ENCODE peak calls at places on chromosomes 7 and 10, in five cellular contexts. P is CD8-positive, alpha-beta memory T cell; Z is CD8-positive, alpha-beta T cell; F is PC-9; A is uterus. Q is an unnamed sample.

GRCh38 chr7:1663857-1664651 is 6.0 kb upstream of the ELFN1 start:
- DNase-seq in Z (no peak), A (peak), F (no peak), P (no peak), Q (no peak)

GRCh38 chr10:49332333-49332732 is 33.4 kb downstream of the C10orf71 start:
- DNase-seq in P (no peak), Z (no peak), A (no peak), F (no peak), Q (no peak)

GRCh38 chr10:60434418-60435046 is 44.9 kb upstream of the ANK3 start:
- DNase-seq in A (peak), F (peak), P (no peak), Z (no peak), Q (peak)

GRCh38 chr10:123965973-123966895 is 74.6 kb upstream of the CPXM2 start:
- DNase-seq in A (no peak), P (no peak), F (no peak), Z (no peak), Q (no peak)

GRCh38 chr7:126727930-126728331 is 524.8 kb downstream of the GRM8 start:
- DNase-seq in P (no peak), F (peak), Z (no peak), A (no peak), Q (no peak)

GRCh38 chr10:71127019-71127534 is 85.3 kb upstream of the UNC5B start:
- DNase-seq in Z (no peak), A (no peak), P (no peak), F (no peak), Q (no peak)

GRCh38 chr10:5442056-5442989 is 30.0 kb downstream of the NET1 start:
- DNase-seq in F (peak), P (peak), A (peak), Z (no peak), Q (peak)

GRCh38 chr10:46992794-46993552 is 81.7 kb downstream of the PTPN20 start:
- DNase-seq in A (peak), P (no peak), F (no peak), Z (no peak), Q (peak)

GRCh38 chr10:33859319-33860022 is 525.0 kb upstream of the NRP1 start:
- DNase-seq in Z (no peak), A (no peak), F (no peak), P (no peak), Q (no peak)

GRCh38 chr7:121798896-121799295 is 74.1 kb upstream of the PTPRZ1 start:
- DNase-seq in A (no peak), Z (no peak), P (no peak), F (no peak), Q (no peak)

GRCh38 chr7:11667810-11668185 is 164.2 kb downstream of the THSD7A start:
- DNase-seq in A (no peak), Z (no peak), F (no peak), P (no peak), Q (no peak)

GRCh38 chr10:18606051-18606730 is 45.2 kb downstream of the NSUN6 start:
- DNase-seq in F (no peak), P (no peak), Z (no peak), A (no peak), Q (no peak)

GRCh38 chr7:25196132-25196896 is 32.0 kb downstream of the NPVF start:
- DNase-seq in Z (no peak), A (no peak), F (no peak), P (no peak), Q (no peak)

GRCh38 chr7:725223-726005 is 1.1 kb upstream of the DNAAF5 start:
- DNase-seq in P (no peak), F (peak), Z (no peak), A (no peak), Q (no peak)

GRCh38 chr10:46035923-46036849 is 5.8 kb upstream of the NCOA4 start:
- DNase-seq in Z (no peak), F (no peak), A (peak), P (no peak), Q (no peak)

GRCh38 chr10:59894114-59894513 is 12.2 kb downstream of the CCDC6 start:
- DNase-seq in A (peak), Z (no peak), F (peak), P (no peak), Q (no peak)

GRCh38 chr7:98034044-98035035 is 44.3 kb upstream of the OCM2 start:
- DNase-seq in Z (no peak), F (no peak), A (no peak), P (no peak), Q (no peak)

GRCh38 chr7:95951997-95952795 is 179.8 kb downstream of the DYNC1I1 start:
- DNase-seq in F (no peak), A (no peak), P (no peak), Z (no peak), Q (no peak)

GRCh38 chr10:107814865-107815487 is 650.5 kb upstream of the SORCS1 start:
- DNase-seq in P (no peak), A (peak), Z (no peak), F (no peak), Q (peak)

GRCh38 chr10:32618482-32618881 is 172.5 kb downstream of the CCDC7 start:
- DNase-seq in P (no peak), Z (no peak), A (no peak), F (no peak), Q (no peak)

GRCh38 chr10:85614566-85614965 is 752.0 kb downstream of the GRID1 start:
- DNase-seq in A (no peak), P (peak), Z (no peak), F (no peak), Q (no peak)

GRCh38 chr10:131814567-131815290 is 86.1 kb upstream of the PPP2R2D start:
- DNase-seq in Z (no peak), F (no peak), A (no peak), P (no peak), Q (no peak)

DNA sequence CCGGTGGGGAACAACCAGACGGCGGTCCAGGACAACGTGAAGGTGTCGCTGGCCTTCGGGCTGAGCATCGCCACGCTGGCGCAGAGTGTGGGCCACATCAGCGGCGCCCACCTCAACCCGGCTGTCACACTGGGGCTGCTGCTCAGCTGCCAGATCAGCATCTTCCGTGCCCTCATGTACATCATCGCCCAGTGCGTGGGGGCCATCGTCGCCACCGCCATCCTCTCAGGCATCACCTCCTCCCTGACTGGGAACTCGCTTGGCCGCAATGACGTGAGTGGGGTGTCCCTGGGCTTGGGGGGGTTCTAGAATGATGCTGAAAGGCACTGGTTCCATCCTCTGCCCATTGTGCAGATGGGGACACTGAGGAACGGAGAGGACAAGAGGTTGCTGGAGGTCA is 368 bp downstream of the AQP1 start:
- DNase-seq in A (no peak), P (no peak), F (no peak), Z (no peak), Q (no peak)
- H3K4me3 ChIP-seq in A (peak), P (no peak), F (no peak), Z (no peak), Q (no peak)

GRCh38 chr7:101854084-101854865 is 36.8 kb downstream of the CUX1 start:
- DNase-seq in F (no peak), A (no peak), P (no peak), Z (no peak), Q (peak)
- H3K27ac ChIP-seq in F (no peak), A (peak), P (no peak), Z (no peak), Q (peak)

GRCh38 chr7:29337628-29338116 is 143.1 kb downstream of the CHN2 start:
- DNase-seq in A (no peak), Z (peak), F (no peak), P (peak), Q (no peak)
- H3K4me3 ChIP-seq in A (no peak), Z (no peak), F (no peak), P (peak), Q (no peak)

DNA sequence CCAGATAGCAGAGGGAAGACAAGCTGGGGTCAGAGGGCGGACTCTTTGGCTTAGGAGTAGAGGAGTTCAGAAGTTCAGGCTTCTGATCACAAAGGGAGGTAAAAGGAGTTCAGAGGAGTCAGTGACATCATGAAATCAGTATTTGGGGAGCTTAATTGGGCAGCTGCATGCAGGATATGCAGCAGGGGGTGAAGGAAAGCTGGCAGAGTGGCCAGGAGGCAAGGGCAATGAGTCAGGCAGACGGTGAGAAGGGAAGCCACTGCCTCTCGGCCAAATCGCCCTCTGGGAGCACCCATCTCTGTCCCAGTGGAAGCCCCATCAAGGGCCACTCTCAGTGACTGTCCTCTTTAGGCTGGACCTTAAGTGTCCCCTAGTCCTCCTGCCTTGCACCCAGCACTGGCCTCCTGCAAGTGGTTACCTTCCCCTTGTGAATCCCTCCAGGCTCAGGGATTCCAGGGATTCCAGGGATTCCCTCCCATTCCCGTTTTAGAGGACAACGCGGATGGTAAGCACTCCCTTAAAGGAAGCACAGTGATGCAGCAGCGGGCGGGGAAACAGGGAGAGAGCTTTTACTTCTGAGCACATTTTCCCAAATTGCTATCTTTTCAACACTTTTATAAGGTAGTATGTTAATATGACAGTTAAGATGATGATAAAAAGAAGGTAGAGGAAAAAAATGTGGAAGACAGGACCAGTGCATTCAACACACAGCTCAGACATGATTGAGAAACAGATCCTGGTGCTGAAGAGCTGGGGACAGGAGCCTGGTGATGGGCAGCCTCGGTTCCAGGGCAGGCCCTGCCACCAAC is 72.6 kb downstream of the KCNMA1 start:
- DNase-seq in A (no peak), F (peak), Z (no peak), P (no peak), Q (no peak)
- H3K27ac ChIP-seq in A (peak), F (peak), Z (no peak), P (no peak), Q (no peak)

Q was measured in OCI-LY7.